ENCODE peak calls at places on chromosomes 2 and 18, in seven cellular contexts. N is neuronal stem cell, W is endothelial cell of umbilical vein, O is sigmoid colon, I is tibial artery, A is Panc1, X is PC-3. V is an unnamed sample.
A peak's percentile ranks its signal among the peaks of the same experiment; 100 is the strongest.

GRCh38 chr2:189210250-189211075 is 30.9 kb upstream of the COL5A2 start:
- DNase-seq in N (no peak), I (peak; percentile 51), X (peak; percentile 85), A (no peak), O (peak; percentile 88), W (peak; percentile 94), V (peak; percentile 68)

GRCh38 chr18:32530947-32531651 is 60.4 kb upstream of the GAREM1 start:
- DNase-seq in W (no peak), A (no peak), X (peak; percentile 46), N (no peak), O (no peak), I (no peak), V (no peak)

GRCh38 chr18:63909870-63910269 is 2.1 kb downstream of the SERPINB10 start:
- DNase-seq in I (no peak), O (no peak), W (no peak), N (no peak), A (no peak), X (no peak), V (no peak)

GRCh38 chr2:212537311-212538155 is 1.1 kb downstream of the ERBB4 start:
- DNase-seq in I (peak; percentile 28), O (no peak), W (peak; percentile 20), N (peak; percentile 43), X (peak; percentile 12), A (no peak), V (no peak)

GRCh38 chr2:233428438-233428837 is 74.1 kb downstream of the DGKD start:
- DNase-seq in W (no peak), I (no peak), A (no peak), O (no peak), X (no peak), N (no peak), V (no peak)

GRCh38 chr18:35289293-35290069 is 548 bp downstream of the ZSCAN30 start:
- DNase-seq in I (no peak), N (no peak), X (no peak), O (peak; percentile 72), A (no peak), W (no peak), V (peak; percentile 28)

GRCh38 chr18:34529358-34530335 is 180.5 kb upstream of the DTNA start:
- DNase-seq in W (no peak), X (no peak), N (no peak), A (no peak), O (no peak), I (no peak), V (no peak)

GRCh38 chr2:216651370-216651881 is 18.2 kb downstream of the IGFBP2 start:
- DNase-seq in I (no peak), N (no peak), X (peak; percentile 52), A (no peak), W (peak; percentile 55), O (no peak), V (peak; percentile 9)

GRCh38 chr2:19874726-19875125 is 27.1 kb downstream of the TTC32 start:
- DNase-seq in X (no peak), A (no peak), N (no peak), W (no peak), I (no peak), O (peak; percentile 39), V (no peak)

GRCh38 chr2:1835581-1836201 is 91.4 kb upstream of the PXDN start:
- DNase-seq in I (no peak), N (no peak), A (no peak), W (no peak), O (no peak), X (no peak), V (no peak)

GRCh38 chr2:240439698-240440151 is 4.3 kb downstream of the GPC1 start:
- DNase-seq in W (no peak), N (no peak), A (no peak), O (peak; percentile 65), I (no peak), X (no peak), V (peak; percentile 21)

GRCh38 chr2:211479496-211480150 is 923.2 kb downstream of the CPS1 start:
- DNase-seq in X (no peak), I (no peak), N (no peak), W (no peak), O (no peak), A (no peak), V (no peak)

GRCh38 chr2:150211164-150211631 is 276.3 kb downstream of the RND3 start:
- DNase-seq in I (no peak), N (no peak), O (no peak), W (no peak), A (no peak), X (peak; percentile 7), V (no peak)

GRCh38 chr2:131043199-131044077 is 49.8 kb downstream of the FAM168B start:
- DNase-seq in O (peak; percentile 43), N (no peak), I (no peak), X (no peak), W (no peak), A (no peak), V (no peak)

GRCh38 chr2:168456526-168457176 is 579 bp downstream of the CERS6 start:
- DNase-seq in I (no peak), X (peak; percentile 33), W (no peak), N (peak; percentile 62), A (no peak), O (peak; percentile 66), V (peak; percentile 33)

GRCh38 chr2:19677215-19677777 is 224.5 kb downstream of the TTC32 start:
- DNase-seq in W (no peak), A (no peak), N (no peak), X (no peak), O (no peak), I (no peak), V (no peak)

GRCh38 chr18:48639772-48640432 is 101.1 kb downstream of the CTIF start:
- DNase-seq in A (no peak), N (no peak), W (no peak), O (no peak), X (no peak), I (no peak), V (no peak)

GRCh38 chr2:234555161-234555560 is 58.3 kb upstream of the ARL4C start:
- DNase-seq in W (no peak), N (no peak), O (no peak), X (no peak), I (no peak), A (no peak), V (no peak)

GRCh38 chr2:65749549-65749948 is 317.1 kb upstream of the SPRED2 start:
- DNase-seq in A (no peak), X (peak; percentile 57), O (no peak), W (no peak), N (no peak), I (no peak), V (no peak)

GRCh38 chr2:67797801-67798535 is 264.8 kb downstream of the C1D start:
- DNase-seq in X (peak; percentile 34), I (no peak), A (no peak), O (no peak), W (peak; percentile 58), N (no peak), V (no peak)

GRCh38 chr2:13522917-13523821 is 806.4 kb downstream of the TRIB2 start:
- DNase-seq in O (no peak), W (no peak), X (peak; percentile 68), I (no peak), A (no peak), N (no peak), V (no peak)

GRCh38 chr2:162574615-162575452 is 230.9 kb downstream of the GCA start:
- DNase-seq in O (no peak), I (no peak), X (no peak), N (no peak), A (no peak), W (no peak), V (no peak)

GRCh38 chr2:63569740-63570139 is 18.5 kb downstream of the WDPCP start:
- DNase-seq in A (no peak), O (no peak), W (no peak), I (no peak), N (no peak), X (no peak), V (no peak)

GRCh38 chr2:161337247-161337646 is 29.0 kb downstream of the PSMD14 start:
- DNase-seq in W (no peak), I (no peak), X (no peak), N (no peak), O (no peak), A (no peak), V (no peak)

GRCh38 chr2:38128653-38129052 is 52.7 kb upstream of the CYP1B1 start:
- DNase-seq in A (no peak), W (no peak), I (peak; percentile 72), X (no peak), N (no peak), O (peak; percentile 78), V (no peak)

GRCh38 chr2:176997074-176997791 is 215.4 kb upstream of the HNRNPA3 start:
- DNase-seq in A (peak; percentile 75), O (no peak), N (no peak), X (peak; percentile 90), I (no peak), W (peak; percentile 73), V (no peak)
- H3K4me1 ChIP-seq in A (no peaks in the 10 kb centered on the region), O (no peaks in the 10 kb centered on the region), N (no peaks in the 10 kb centered on the region), X (peaks cover 5% of the 10 kb centered on the region), I (peaks cover 4% of the 10 kb centered on the region), W (no peaks in the 10 kb centered on the region), V (no peaks in the 10 kb centered on the region)

GRCh38 chr18:59229191-59229590 is 9.2 kb downstream of the GRP start:
- DNase-seq in A (no peak), N (no peak), O (no peak), W (no peak), I (no peak), X (peak; percentile 56), V (no peak)
- H3K4me1 ChIP-seq in A (no peaks in the 10 kb centered on the region), N (no peaks in the 10 kb centered on the region), O (no peaks in the 10 kb centered on the region), W (no peaks in the 10 kb centered on the region), I (no peaks in the 10 kb centered on the region), X (peaks cover 24% of the 10 kb centered on the region), V (no peaks in the 10 kb centered on the region)

DNA sequence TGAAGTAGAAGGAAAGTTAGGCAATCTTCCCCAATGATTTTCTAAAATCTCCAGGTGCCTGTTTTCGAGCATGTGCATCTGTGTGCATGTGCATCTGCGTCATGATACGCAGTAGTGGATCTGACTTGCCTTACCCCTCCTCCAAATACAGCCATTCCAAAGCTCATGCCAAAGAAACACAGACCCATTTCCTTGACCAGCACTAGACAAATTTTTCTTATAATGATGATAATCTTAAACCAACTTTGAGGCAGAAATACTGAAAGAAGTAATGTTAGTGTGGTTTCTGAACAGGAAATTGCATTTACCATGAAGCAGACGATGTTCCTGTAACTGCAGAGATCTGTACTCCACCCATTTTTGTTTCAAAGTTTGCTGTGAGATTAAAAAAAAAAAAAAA is 25.7 kb downstream of the CYTIP start:
- DNase-seq in W (no peak), O (no peak), I (no peak), A (no peak), X (no peak), N (no peak), V (no peak)
- H3K4me1 ChIP-seq in W (no peaks in the 10 kb centered on the region), O (no peaks in the 10 kb centered on the region), I (no peaks in the 10 kb centered on the region), A (no peaks in the 10 kb centered on the region), X (no peaks in the 10 kb centered on the region), N (no peaks in the 10 kb centered on the region), V (no peaks in the 10 kb centered on the region)

DNA sequence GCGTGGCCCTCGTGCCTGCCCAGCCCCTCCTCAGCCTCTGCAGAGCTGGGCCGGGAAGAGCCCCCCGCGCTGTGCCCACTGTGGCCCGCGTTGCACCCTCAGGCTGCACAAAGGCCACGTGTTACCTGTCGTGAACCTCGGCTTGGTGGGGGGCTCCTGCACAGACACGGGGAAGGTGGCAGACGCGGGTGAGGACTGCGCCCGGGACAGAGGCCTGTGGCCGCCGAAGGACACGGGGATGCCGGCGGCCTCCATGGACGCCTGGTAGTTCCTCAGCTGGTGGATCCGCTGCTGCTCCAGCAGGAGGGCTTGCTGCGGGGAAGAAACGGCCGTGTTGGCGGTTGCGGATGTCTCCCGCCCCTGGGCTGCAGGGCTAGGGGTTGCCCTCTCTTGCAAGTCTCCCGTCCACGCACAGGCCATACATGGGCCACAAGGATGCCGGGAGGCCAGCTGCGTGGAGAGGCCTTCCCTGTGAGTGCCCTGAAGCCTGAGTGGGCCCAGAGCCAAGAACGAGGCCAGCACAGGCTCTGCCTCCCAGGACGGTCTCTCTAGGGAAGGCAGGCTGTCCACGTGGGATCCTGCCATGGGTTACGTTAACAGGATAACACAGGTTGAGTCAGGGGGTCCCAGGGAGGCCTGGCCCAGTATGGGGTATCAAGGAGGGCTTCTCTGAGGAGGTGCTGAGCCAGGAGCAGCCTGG is 263.7 kb downstream of the TWIST2 start:
- DNase-seq in A (no peak), I (no peak), N (no peak), W (no peak), X (no peak), O (peak; percentile 87), V (no peak)
- H3K4me1 ChIP-seq in A (no peaks in the 10 kb centered on the region), I (no peaks in the 10 kb centered on the region), N (no peaks in the 10 kb centered on the region), W (peaks cover 3% of the 10 kb centered on the region), X (peaks cover 5% of the 10 kb centered on the region), O (peaks cover 57% of the 10 kb centered on the region), V (peaks cover 24% of the 10 kb centered on the region)